ENCODE peak calls at places on chromosomes 13 and 19, in ten cellular contexts. One of them, this sample, is unnamed.

GRCh38 chr13:33150146-33150545 is 133.9 kb downstream of the KL start:
- DNase-seq in stimulated activated CD8-positive, alpha-beta memory T cell treated with anti-CD3 and anti-CD28 coated beads, Interleukin-12 subunit alpha, Interleukin-12 subunit beta, amount 100 ng/mL, for 1 hour: no peak
- DNase-seq in left ventricle myocardium superior: no peak
- DNase-seq in activated CD4-positive, alpha-beta T cell treated with anti-CD3 and anti-CD28 coated beads, Interleukin-2, amount 50 U/mL, for 24 hours: no peak
- DNase-seq in EH: peak; percentile 53
- DNase-seq in left ventricle myocardium inferior: no peak
- DNase-seq in stimulated activated CD4-positive, alpha-beta T cell treated with anti-CD3 and anti-CD28 coated beads, Interleukin-4, amount 100 ng/mL, for 48 hours: no peak
- DNase-seq in lower leg skin: no peak
- DNase-seq in WTC11: no peak
- DNase-seq in nucleus accumbens: no peak
- DNase-seq in this sample: no peak

GRCh38 chr19:5628470-5628869 is 5.6 kb downstream of the SAFB start:
- DNase-seq in stimulated activated CD8-positive, alpha-beta memory T cell treated with anti-CD3 and anti-CD28 coated beads, Interleukin-12 subunit alpha, Interleukin-12 subunit beta, amount 100 ng/mL, for 1 hour: no peak
- DNase-seq in left ventricle myocardium superior: no peak
- DNase-seq in activated CD4-positive, alpha-beta T cell treated with anti-CD3 and anti-CD28 coated beads, Interleukin-2, amount 50 U/mL, for 24 hours: no peak
- DNase-seq in EH: no peak
- DNase-seq in left ventricle myocardium inferior: no peak
- DNase-seq in stimulated activated CD4-positive, alpha-beta T cell treated with anti-CD3 and anti-CD28 coated beads, Interleukin-4, amount 100 ng/mL, for 48 hours: no peak
- DNase-seq in lower leg skin: no peak
- DNase-seq in WTC11: no peak
- DNase-seq in nucleus accumbens: no peak
- DNase-seq in this sample: no peak

GRCh38 chr19:8578642-8579265 is 1.5 kb upstream of the MYO1F start:
- DNase-seq in stimulated activated CD8-positive, alpha-beta memory T cell treated with anti-CD3 and anti-CD28 coated beads, Interleukin-12 subunit alpha, Interleukin-12 subunit beta, amount 100 ng/mL, for 1 hour: peak; percentile 75
- DNase-seq in left ventricle myocardium superior: peak; percentile 83
- DNase-seq in activated CD4-positive, alpha-beta T cell treated with anti-CD3 and anti-CD28 coated beads, Interleukin-2, amount 50 U/mL, for 24 hours: peak; percentile 77
- DNase-seq in EH: peak; percentile 63
- DNase-seq in left ventricle myocardium inferior: peak; percentile 78
- DNase-seq in stimulated activated CD4-positive, alpha-beta T cell treated with anti-CD3 and anti-CD28 coated beads, Interleukin-4, amount 100 ng/mL, for 48 hours: peak; percentile 86
- DNase-seq in lower leg skin: peak; percentile 77
- DNase-seq in WTC11: peak; percentile 91
- DNase-seq in nucleus accumbens: peak; percentile 35
- DNase-seq in this sample: peak; percentile 86

GRCh38 chr13:38866649-38867048 is 124.0 kb downstream of the STOML3 start:
- DNase-seq in stimulated activated CD8-positive, alpha-beta memory T cell treated with anti-CD3 and anti-CD28 coated beads, Interleukin-12 subunit alpha, Interleukin-12 subunit beta, amount 100 ng/mL, for 1 hour: no peak
- DNase-seq in left ventricle myocardium superior: no peak
- DNase-seq in activated CD4-positive, alpha-beta T cell treated with anti-CD3 and anti-CD28 coated beads, Interleukin-2, amount 50 U/mL, for 24 hours: no peak
- DNase-seq in EH: no peak
- DNase-seq in left ventricle myocardium inferior: no peak
- DNase-seq in stimulated activated CD4-positive, alpha-beta T cell treated with anti-CD3 and anti-CD28 coated beads, Interleukin-4, amount 100 ng/mL, for 48 hours: no peak
- DNase-seq in lower leg skin: no peak
- DNase-seq in WTC11: no peak
- DNase-seq in nucleus accumbens: no peak
- DNase-seq in this sample: no peak

GRCh38 chr13:77506874-77507273 is 28.6 kb upstream of the SCEL start:
- DNase-seq in stimulated activated CD8-positive, alpha-beta memory T cell treated with anti-CD3 and anti-CD28 coated beads, Interleukin-12 subunit alpha, Interleukin-12 subunit beta, amount 100 ng/mL, for 1 hour: no peak
- DNase-seq in left ventricle myocardium superior: no peak
- DNase-seq in activated CD4-positive, alpha-beta T cell treated with anti-CD3 and anti-CD28 coated beads, Interleukin-2, amount 50 U/mL, for 24 hours: no peak
- DNase-seq in EH: peak; percentile 7
- DNase-seq in left ventricle myocardium inferior: no peak
- DNase-seq in stimulated activated CD4-positive, alpha-beta T cell treated with anti-CD3 and anti-CD28 coated beads, Interleukin-4, amount 100 ng/mL, for 48 hours: no peak
- DNase-seq in lower leg skin: no peak
- DNase-seq in WTC11: no peak
- DNase-seq in nucleus accumbens: no peak
- DNase-seq in this sample: no peak

GRCh38 chr19:13718733-13719132 is 45.6 kb upstream of the MRI1 start:
- DNase-seq in stimulated activated CD8-positive, alpha-beta memory T cell treated with anti-CD3 and anti-CD28 coated beads, Interleukin-12 subunit alpha, Interleukin-12 subunit beta, amount 100 ng/mL, for 1 hour: no peak
- DNase-seq in left ventricle myocardium superior: peak; percentile 66
- DNase-seq in activated CD4-positive, alpha-beta T cell treated with anti-CD3 and anti-CD28 coated beads, Interleukin-2, amount 50 U/mL, for 24 hours: no peak
- DNase-seq in EH: peak; percentile 79
- DNase-seq in left ventricle myocardium inferior: peak; percentile 34
- DNase-seq in stimulated activated CD4-positive, alpha-beta T cell treated with anti-CD3 and anti-CD28 coated beads, Interleukin-4, amount 100 ng/mL, for 48 hours: no peak
- DNase-seq in lower leg skin: no peak
- DNase-seq in WTC11: peak; percentile 36
- DNase-seq in nucleus accumbens: peak; percentile 11
- DNase-seq in this sample: peak; percentile 25

GRCh38 chr19:46979103-46979769 is 40.4 kb upstream of the NPAS1 start:
- DNase-seq in stimulated activated CD8-positive, alpha-beta memory T cell treated with anti-CD3 and anti-CD28 coated beads, Interleukin-12 subunit alpha, Interleukin-12 subunit beta, amount 100 ng/mL, for 1 hour: no peak
- DNase-seq in left ventricle myocardium superior: no peak
- DNase-seq in activated CD4-positive, alpha-beta T cell treated with anti-CD3 and anti-CD28 coated beads, Interleukin-2, amount 50 U/mL, for 24 hours: no peak
- DNase-seq in EH: no peak
- DNase-seq in left ventricle myocardium inferior: no peak
- DNase-seq in stimulated activated CD4-positive, alpha-beta T cell treated with anti-CD3 and anti-CD28 coated beads, Interleukin-4, amount 100 ng/mL, for 48 hours: no peak
- DNase-seq in lower leg skin: no peak
- DNase-seq in WTC11: no peak
- DNase-seq in nucleus accumbens: no peak
- DNase-seq in this sample: peak; percentile 29

GRCh38 chr19:58439576-58440554 is at the start of gene ZNF132:
- DNase-seq in stimulated activated CD8-positive, alpha-beta memory T cell treated with anti-CD3 and anti-CD28 coated beads, Interleukin-12 subunit alpha, Interleukin-12 subunit beta, amount 100 ng/mL, for 1 hour: peak; percentile 89
- DNase-seq in left ventricle myocardium superior: peak; percentile 96
- DNase-seq in activated CD4-positive, alpha-beta T cell treated with anti-CD3 and anti-CD28 coated beads, Interleukin-2, amount 50 U/mL, for 24 hours: peak; percentile 78
- DNase-seq in EH: peak; percentile 100
- DNase-seq in left ventricle myocardium inferior: peak; percentile 97
- DNase-seq in stimulated activated CD4-positive, alpha-beta T cell treated with anti-CD3 and anti-CD28 coated beads, Interleukin-4, amount 100 ng/mL, for 48 hours: peak; percentile 79
- DNase-seq in lower leg skin: peak; percentile 99
- DNase-seq in WTC11: peak; percentile 88
- DNase-seq in nucleus accumbens: peak; percentile 98
- DNase-seq in this sample: peak; percentile 99

GRCh38 chr13:103287659-103288058 is 221.4 kb upstream of the SLC10A2 start:
- DNase-seq in stimulated activated CD8-positive, alpha-beta memory T cell treated with anti-CD3 and anti-CD28 coated beads, Interleukin-12 subunit alpha, Interleukin-12 subunit beta, amount 100 ng/mL, for 1 hour: no peak
- DNase-seq in left ventricle myocardium superior: no peak
- DNase-seq in activated CD4-positive, alpha-beta T cell treated with anti-CD3 and anti-CD28 coated beads, Interleukin-2, amount 50 U/mL, for 24 hours: no peak
- DNase-seq in EH: no peak
- DNase-seq in left ventricle myocardium inferior: no peak
- DNase-seq in stimulated activated CD4-positive, alpha-beta T cell treated with anti-CD3 and anti-CD28 coated beads, Interleukin-4, amount 100 ng/mL, for 48 hours: no peak
- DNase-seq in lower leg skin: no peak
- DNase-seq in WTC11: no peak
- DNase-seq in nucleus accumbens: no peak
- DNase-seq in this sample: no peak

GRCh38 chr13:46142692-46143238 is 37.9 kb upstream of the CPB2 start:
- DNase-seq in stimulated activated CD8-positive, alpha-beta memory T cell treated with anti-CD3 and anti-CD28 coated beads, Interleukin-12 subunit alpha, Interleukin-12 subunit beta, amount 100 ng/mL, for 1 hour: no peak
- DNase-seq in left ventricle myocardium superior: no peak
- DNase-seq in activated CD4-positive, alpha-beta T cell treated with anti-CD3 and anti-CD28 coated beads, Interleukin-2, amount 50 U/mL, for 24 hours: no peak
- DNase-seq in EH: no peak
- DNase-seq in left ventricle myocardium inferior: no peak
- DNase-seq in stimulated activated CD4-positive, alpha-beta T cell treated with anti-CD3 and anti-CD28 coated beads, Interleukin-4, amount 100 ng/mL, for 48 hours: no peak
- DNase-seq in lower leg skin: no peak
- DNase-seq in WTC11: no peak
- DNase-seq in nucleus accumbens: no peak
- DNase-seq in this sample: no peak

GRCh38 chr13:24225930-24226329 is 65.4 kb downstream of the SPATA13 start:
- DNase-seq in stimulated activated CD8-positive, alpha-beta memory T cell treated with anti-CD3 and anti-CD28 coated beads, Interleukin-12 subunit alpha, Interleukin-12 subunit beta, amount 100 ng/mL, for 1 hour: no peak
- DNase-seq in left ventricle myocardium superior: no peak
- DNase-seq in activated CD4-positive, alpha-beta T cell treated with anti-CD3 and anti-CD28 coated beads, Interleukin-2, amount 50 U/mL, for 24 hours: no peak
- DNase-seq in EH: no peak
- DNase-seq in left ventricle myocardium inferior: no peak
- DNase-seq in stimulated activated CD4-positive, alpha-beta T cell treated with anti-CD3 and anti-CD28 coated beads, Interleukin-4, amount 100 ng/mL, for 48 hours: no peak
- DNase-seq in lower leg skin: no peak
- DNase-seq in WTC11: no peak
- DNase-seq in nucleus accumbens: no peak
- DNase-seq in this sample: no peak

GRCh38 chr19:34364830-34365462 is at the start of gene GPI:
- DNase-seq in stimulated activated CD8-positive, alpha-beta memory T cell treated with anti-CD3 and anti-CD28 coated beads, Interleukin-12 subunit alpha, Interleukin-12 subunit beta, amount 100 ng/mL, for 1 hour: peak; percentile 41
- DNase-seq in left ventricle myocardium superior: peak; percentile 84
- DNase-seq in activated CD4-positive, alpha-beta T cell treated with anti-CD3 and anti-CD28 coated beads, Interleukin-2, amount 50 U/mL, for 24 hours: peak; percentile 56
- DNase-seq in EH: peak; percentile 55
- DNase-seq in left ventricle myocardium inferior: peak; percentile 68
- DNase-seq in stimulated activated CD4-positive, alpha-beta T cell treated with anti-CD3 and anti-CD28 coated beads, Interleukin-4, amount 100 ng/mL, for 48 hours: peak; percentile 69
- DNase-seq in lower leg skin: peak; percentile 36
- DNase-seq in WTC11: peak; percentile 69
- DNase-seq in nucleus accumbens: peak; percentile 47
- DNase-seq in this sample: peak; percentile 63

GRCh38 chr19:42155796-42156195 is 23.6 kb upstream of the POU2F2 start:
- DNase-seq in stimulated activated CD8-positive, alpha-beta memory T cell treated with anti-CD3 and anti-CD28 coated beads, Interleukin-12 subunit alpha, Interleukin-12 subunit beta, amount 100 ng/mL, for 1 hour: no peak
- DNase-seq in left ventricle myocardium superior: no peak
- DNase-seq in activated CD4-positive, alpha-beta T cell treated with anti-CD3 and anti-CD28 coated beads, Interleukin-2, amount 50 U/mL, for 24 hours: no peak
- DNase-seq in EH: no peak
- DNase-seq in left ventricle myocardium inferior: no peak
- DNase-seq in stimulated activated CD4-positive, alpha-beta T cell treated with anti-CD3 and anti-CD28 coated beads, Interleukin-4, amount 100 ng/mL, for 48 hours: no peak
- DNase-seq in lower leg skin: no peak
- DNase-seq in WTC11: no peak
- DNase-seq in nucleus accumbens: no peak
- DNase-seq in this sample: no peak

GRCh38 chr19:21202865-21203494 is 61.1 kb downstream of the ZNF431 start:
- DNase-seq in stimulated activated CD8-positive, alpha-beta memory T cell treated with anti-CD3 and anti-CD28 coated beads, Interleukin-12 subunit alpha, Interleukin-12 subunit beta, amount 100 ng/mL, for 1 hour: peak; percentile 8
- DNase-seq in left ventricle myocardium superior: no peak
- DNase-seq in activated CD4-positive, alpha-beta T cell treated with anti-CD3 and anti-CD28 coated beads, Interleukin-2, amount 50 U/mL, for 24 hours: no peak
- DNase-seq in EH: peak; percentile 45
- DNase-seq in left ventricle myocardium inferior: no peak
- DNase-seq in stimulated activated CD4-positive, alpha-beta T cell treated with anti-CD3 and anti-CD28 coated beads, Interleukin-4, amount 100 ng/mL, for 48 hours: no peak
- DNase-seq in lower leg skin: no peak
- DNase-seq in WTC11: peak; percentile 34
- DNase-seq in nucleus accumbens: no peak
- DNase-seq in this sample: no peak

GRCh38 chr19:47274891-47275865 is 493 bp downstream of the INAFM1 start:
- DNase-seq in stimulated activated CD8-positive, alpha-beta memory T cell treated with anti-CD3 and anti-CD28 coated beads, Interleukin-12 subunit alpha, Interleukin-12 subunit beta, amount 100 ng/mL, for 1 hour: no peak
- DNase-seq in left ventricle myocardium superior: no peak
- DNase-seq in activated CD4-positive, alpha-beta T cell treated with anti-CD3 and anti-CD28 coated beads, Interleukin-2, amount 50 U/mL, for 24 hours: no peak
- DNase-seq in EH: peak; percentile 26
- DNase-seq in left ventricle myocardium inferior: peak; percentile 22
- DNase-seq in stimulated activated CD4-positive, alpha-beta T cell treated with anti-CD3 and anti-CD28 coated beads, Interleukin-4, amount 100 ng/mL, for 48 hours: no peak
- DNase-seq in lower leg skin: peak; percentile 53
- DNase-seq in WTC11: peak; percentile 45
- DNase-seq in nucleus accumbens: no peak
- DNase-seq in this sample: peak; percentile 54

GRCh38 chr19:3899531-3900294 is 19.2 kb downstream of the ATCAY start:
- DNase-seq in stimulated activated CD8-positive, alpha-beta memory T cell treated with anti-CD3 and anti-CD28 coated beads, Interleukin-12 subunit alpha, Interleukin-12 subunit beta, amount 100 ng/mL, for 1 hour: no peak
- DNase-seq in left ventricle myocardium superior: no peak
- DNase-seq in activated CD4-positive, alpha-beta T cell treated with anti-CD3 and anti-CD28 coated beads, Interleukin-2, amount 50 U/mL, for 24 hours: no peak
- DNase-seq in EH: no peak
- DNase-seq in left ventricle myocardium inferior: no peak
- DNase-seq in stimulated activated CD4-positive, alpha-beta T cell treated with anti-CD3 and anti-CD28 coated beads, Interleukin-4, amount 100 ng/mL, for 48 hours: no peak
- DNase-seq in lower leg skin: no peak
- DNase-seq in WTC11: no peak
- DNase-seq in nucleus accumbens: no peak
- DNase-seq in this sample: no peak

GRCh38 chr19:979318-979741 is 4.8 kb upstream of the WDR18 start:
- DNase-seq in stimulated activated CD8-positive, alpha-beta memory T cell treated with anti-CD3 and anti-CD28 coated beads, Interleukin-12 subunit alpha, Interleukin-12 subunit beta, amount 100 ng/mL, for 1 hour: no peak
- DNase-seq in left ventricle myocardium superior: no peak
- DNase-seq in activated CD4-positive, alpha-beta T cell treated with anti-CD3 and anti-CD28 coated beads, Interleukin-2, amount 50 U/mL, for 24 hours: no peak
- DNase-seq in EH: no peak
- DNase-seq in left ventricle myocardium inferior: no peak
- DNase-seq in stimulated activated CD4-positive, alpha-beta T cell treated with anti-CD3 and anti-CD28 coated beads, Interleukin-4, amount 100 ng/mL, for 48 hours: no peak
- DNase-seq in lower leg skin: no peak
- DNase-seq in WTC11: no peak
- DNase-seq in nucleus accumbens: no peak
- DNase-seq in this sample: no peak

GRCh38 chr19:11361037-11361770 is 6.0 kb downstream of the PLPPR2 start:
- DNase-seq in stimulated activated CD8-positive, alpha-beta memory T cell treated with anti-CD3 and anti-CD28 coated beads, Interleukin-12 subunit alpha, Interleukin-12 subunit beta, amount 100 ng/mL, for 1 hour: no peak
- DNase-seq in left ventricle myocardium superior: peak; percentile 61
- DNase-seq in activated CD4-positive, alpha-beta T cell treated with anti-CD3 and anti-CD28 coated beads, Interleukin-2, amount 50 U/mL, for 24 hours: no peak
- DNase-seq in EH: no peak
- DNase-seq in left ventricle myocardium inferior: no peak
- DNase-seq in stimulated activated CD4-positive, alpha-beta T cell treated with anti-CD3 and anti-CD28 coated beads, Interleukin-4, amount 100 ng/mL, for 48 hours: peak; percentile 42
- DNase-seq in lower leg skin: no peak
- DNase-seq in WTC11: peak; percentile 100
- DNase-seq in nucleus accumbens: no peak
- DNase-seq in this sample: no peak

GRCh38 chr19:4064551-4065260 is 2.0 kb downstream of the ZBTB7A start:
- DNase-seq in stimulated activated CD8-positive, alpha-beta memory T cell treated with anti-CD3 and anti-CD28 coated beads, Interleukin-12 subunit alpha, Interleukin-12 subunit beta, amount 100 ng/mL, for 1 hour: no peak
- DNase-seq in left ventricle myocardium superior: peak; percentile 65
- DNase-seq in activated CD4-positive, alpha-beta T cell treated with anti-CD3 and anti-CD28 coated beads, Interleukin-2, amount 50 U/mL, for 24 hours: no peak
- DNase-seq in EH: peak; percentile 32
- DNase-seq in left ventricle myocardium inferior: peak; percentile 59
- DNase-seq in stimulated activated CD4-positive, alpha-beta T cell treated with anti-CD3 and anti-CD28 coated beads, Interleukin-4, amount 100 ng/mL, for 48 hours: no peak
- DNase-seq in lower leg skin: peak; percentile 60
- DNase-seq in WTC11: no peak
- DNase-seq in nucleus accumbens: peak; percentile 59
- DNase-seq in this sample: peak; percentile 71

GRCh38 chr13:50452761-50453160 is 390.7 kb downstream of the DLEU7 start:
- DNase-seq in stimulated activated CD8-positive, alpha-beta memory T cell treated with anti-CD3 and anti-CD28 coated beads, Interleukin-12 subunit alpha, Interleukin-12 subunit beta, amount 100 ng/mL, for 1 hour: no peak
- DNase-seq in left ventricle myocardium superior: no peak
- DNase-seq in activated CD4-positive, alpha-beta T cell treated with anti-CD3 and anti-CD28 coated beads, Interleukin-2, amount 50 U/mL, for 24 hours: no peak
- DNase-seq in EH: no peak
- DNase-seq in left ventricle myocardium inferior: no peak
- DNase-seq in stimulated activated CD4-positive, alpha-beta T cell treated with anti-CD3 and anti-CD28 coated beads, Interleukin-4, amount 100 ng/mL, for 48 hours: no peak
- DNase-seq in lower leg skin: no peak
- DNase-seq in WTC11: no peak
- DNase-seq in nucleus accumbens: no peak
- DNase-seq in this sample: no peak

GRCh38 chr19:1911995-1912394 is 6.8 kb downstream of the ADAT3 start:
- DNase-seq in stimulated activated CD8-positive, alpha-beta memory T cell treated with anti-CD3 and anti-CD28 coated beads, Interleukin-12 subunit alpha, Interleukin-12 subunit beta, amount 100 ng/mL, for 1 hour: no peak
- DNase-seq in left ventricle myocardium superior: no peak
- DNase-seq in activated CD4-positive, alpha-beta T cell treated with anti-CD3 and anti-CD28 coated beads, Interleukin-2, amount 50 U/mL, for 24 hours: no peak
- DNase-seq in EH: no peak
- DNase-seq in left ventricle myocardium inferior: no peak
- DNase-seq in stimulated activated CD4-positive, alpha-beta T cell treated with anti-CD3 and anti-CD28 coated beads, Interleukin-4, amount 100 ng/mL, for 48 hours: no peak
- DNase-seq in lower leg skin: no peak
- DNase-seq in WTC11: no peak
- DNase-seq in nucleus accumbens: no peak
- DNase-seq in this sample: no peak

This sample was measured in heart left ventricle.